ENCODE peak calls at places on chromosomes 3 and 15, in eight cellular contexts. K, U, O, Y, I, V, P and M are unnamed samples.

GRCh38 chr15:25688166-25688565 is 175.0 kb downstream of the ATP10A start:
- DNase-seq in K (no peak), P (no peak), I (no peak), U (no peak), O (no peak), Y (no peak), V (no peak), M (no peak)

GRCh38 chr15:91055548-91056331 is 33.3 kb upstream of the VPS33B start:
- DNase-seq in V (peak; percentile 68), I (peak; percentile 11), Y (peak; percentile 43), O (no peak), U (peak; percentile 66), P (peak; percentile 75), K (peak; percentile 77), M (no peak)

GRCh38 chr3:60431599-60431958 is 819.7 kb downstream of the FHIT start:
- DNase-seq in V (no peak), O (no peak), P (no peak), Y (no peak), K (peak; percentile 10), U (peak; percentile 15), I (peak; percentile 4), M (no peak)

GRCh38 chr15:28960979-28961378 is 75.2 kb downstream of the APBA2 start:
- DNase-seq in I (peak; percentile 66), Y (no peak), U (peak; percentile 77), K (peak; percentile 79), O (no peak), P (no peak), V (no peak), M (peak; percentile 87)

GRCh38 chr3:138070006-138070405 is 45.4 kb downstream of the DZIP1L start:
- DNase-seq in Y (no peak), P (no peak), U (no peak), V (no peak), I (no peak), O (no peak), K (no peak), M (no peak)

GRCh38 chr3:119762876-119763275 is 19.0 kb upstream of the NR1I2 start:
- DNase-seq in I (no peak), U (no peak), V (no peak), Y (no peak), P (no peak), O (no peak), K (no peak), M (no peak)

GRCh38 chr15:100713163-100713867 is 110.9 kb downstream of the ASB7 start:
- DNase-seq in Y (no peak), K (peak; percentile 80), U (peak; percentile 72), I (no peak), O (no peak), V (peak; percentile 57), P (no peak), M (no peak)

GRCh38 chr3:71728632-71729342 is 3.6 kb upstream of the EIF4E3 start:
- DNase-seq in V (no peak), K (peak; percentile 47), Y (no peak), P (peak; percentile 70), I (no peak), O (no peak), U (no peak), M (no peak)